ENCODE peak calls at places on chromosomes 4 and X, in six cellular contexts. D is pancreas, Y is endodermal cell, Z is heart right ventricle, F is body of pancreas, H is lower lobe of right lung. L is an unnamed sample.

GRCh38 chr4:185902654-185903053 is 90.7 kb upstream of the SORBS2 start:
- DNase-seq in Z (no peak), F (no peak), H (no peak), D (no peak), Y (no peak), L (no peak)

GRCh38 chr4:173879286-173879908 is 349.4 kb upstream of the HAND2 start:
- DNase-seq in D (no peak), H (no peak), F (no peak), Z (no peak), Y (no peak), L (no peak)

GRCh38 chr4:77052352-77052751 is 23.4 kb downstream of the CCNI start:
- DNase-seq in D (peak), F (peak), Z (peak), H (no peak), Y (peak), L (no peak)

GRCh38 chr4:9936128-9936644 is 85.1 kb downstream of the SLC2A9 start:
- DNase-seq in Y (no peak), D (no peak), Z (no peak), F (no peak), H (no peak), L (no peak)

GRCh38 chr4:24476209-24476781 is 108.1 kb downstream of the DHX15 start:
- DNase-seq in Y (no peak), Z (no peak), D (no peak), H (no peak), F (no peak), L (no peak)

GRCh38 chrX:153776611-153777045 is 4.2 kb upstream of the SRPK3 start:
- DNase-seq in D (no peak), Z (no peak), H (no peak), Y (no peak), F (no peak), L (no peak)

GRCh38 chrX:39911278-39911897 is 186.4 kb downstream of the BCOR start:
- DNase-seq in F (no peak), H (no peak), D (no peak), Z (no peak), Y (no peak), L (no peak)

GRCh38 chr4:152072001-152072485 is 311.2 kb upstream of the GATB start:
- DNase-seq in F (no peak), Y (no peak), H (no peak), Z (peak), D (no peak), L (no peak)

GRCh38 chrX:101595739-101596419 is 21.9 kb downstream of the ARMCX6 start:
- DNase-seq in F (peak), Y (peak), D (no peak), H (no peak), Z (peak), L (no peak)

GRCh38 chr4:78481180-78481579 is 70.4 kb upstream of the ANXA3 start:
- DNase-seq in F (no peak), H (no peak), Y (no peak), Z (no peak), D (no peak), L (no peak)

GRCh38 chr4:165692082-165692481 is 181.0 kb upstream of the TLL1 start:
- DNase-seq in Z (no peak), D (no peak), Y (no peak), F (no peak), H (no peak), L (no peak)

GRCh38 chr4:104860227-104861123 is 286.2 kb upstream of the TET2 start:
- DNase-seq in D (no peak), H (no peak), F (peak), Y (peak), Z (peak), L (no peak)

GRCh38 chr4:83197555-83198235 is 83.2 kb upstream of the PLAC8 start:
- DNase-seq in Y (peak), F (no peak), Z (no peak), D (no peak), H (peak), L (no peak)

GRCh38 chr4:127250577-127250976 is 382.2 kb upstream of the INTU start:
- DNase-seq in Y (no peak), F (no peak), H (no peak), D (no peak), Z (no peak), L (no peak)

GRCh38 chr4:38281416-38282071 is 321.3 kb downstream of the PTTG2 start:
- DNase-seq in H (no peak), Z (no peak), Y (no peak), D (no peak), F (no peak), L (no peak)

GRCh38 chr4:81466841-81467671 is 4.7 kb downstream of the RASGEF1B start:
- DNase-seq in F (peak), Y (peak), D (no peak), Z (peak), H (no peak), L (no peak)

GRCh38 chrX:24574743-24575142 is 72.4 kb downstream of the PCYT1B start:
- DNase-seq in F (no peak), Y (no peak), D (no peak), H (no peak), Z (no peak), L (no peak)

GRCh38 chr4:148312996-148313490 is 129.2 kb downstream of the NR3C2 start:
- DNase-seq in H (no peak), F (no peak), Y (no peak), Z (no peak), D (no peak), L (no peak)

DNA sequence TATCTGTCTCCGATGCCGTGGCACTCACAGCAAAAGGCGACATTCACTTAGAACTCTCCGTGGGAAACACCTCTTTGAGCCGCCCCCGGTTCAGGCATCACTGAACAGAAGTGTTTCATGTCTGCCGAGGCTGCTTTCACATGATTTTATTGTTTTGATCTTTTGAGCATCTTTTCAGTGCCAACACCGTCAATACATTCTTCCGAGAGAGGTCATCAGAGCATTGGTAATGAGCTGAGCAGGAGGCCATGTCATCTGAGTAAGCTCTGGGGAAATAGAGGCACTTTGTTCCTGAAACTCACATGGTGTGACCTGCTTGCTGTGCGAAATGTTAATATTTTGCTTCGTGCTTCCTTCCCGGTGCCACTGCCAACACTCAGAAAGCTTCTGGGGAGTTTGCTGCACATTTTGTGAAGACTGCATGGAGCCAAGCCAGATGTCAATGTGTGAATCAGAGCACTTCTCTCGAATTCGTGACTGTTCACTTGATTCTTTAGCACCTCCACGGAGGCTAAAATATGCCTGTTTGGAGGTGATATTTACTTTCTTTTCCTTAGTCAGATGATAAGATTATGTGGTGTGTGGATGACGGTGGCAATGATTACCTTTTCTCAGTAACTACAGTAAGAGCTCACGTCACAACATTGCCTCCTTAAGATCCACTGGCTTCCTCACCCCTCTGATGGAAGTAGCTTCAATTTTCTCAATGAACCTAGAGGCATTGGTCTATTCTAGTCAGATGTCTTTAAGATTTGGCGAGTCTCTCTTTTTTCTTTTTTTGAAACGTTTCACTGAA is 222.3 kb upstream of the HS3ST1 start:
- DNase-seq in H (no peak), Z (no peak), D (no peak), Y (no peak), F (no peak), L (no peak)
- H3K4me3 ChIP-seq in H (no peak), Z (no peak), D (no peak), Y (no peak), F (no peak), L (no peak)

DNA sequence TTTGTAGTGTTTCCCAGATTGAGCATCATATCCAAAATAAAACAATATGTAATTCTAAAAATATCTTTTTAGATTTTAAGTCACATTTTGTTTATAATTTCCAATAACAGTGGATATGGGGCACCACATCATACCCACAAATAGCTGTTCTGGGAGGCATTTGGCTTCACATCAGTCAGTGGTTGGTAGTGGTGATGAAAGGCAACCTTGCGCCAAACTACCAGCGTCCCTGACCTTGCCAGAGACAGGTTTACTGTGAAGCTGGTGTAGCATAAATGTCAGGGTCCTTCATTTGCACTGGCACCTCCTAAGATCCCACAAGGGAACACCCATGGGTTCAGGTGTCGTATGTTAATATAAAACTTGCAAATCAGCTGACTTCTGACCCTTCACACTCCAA is 222.2 kb downstream of the DCTD start:
- DNase-seq in F (no peak), Y (no peak), Z (peak), H (no peak), D (no peak), L (no peak)
- H3K27ac ChIP-seq in F (no peak), Y (no peak), Z (no peak), H (no peak), D (no peak), L (no peak)

GRCh38 chrX:129525162-129525561 is 1.9 kb upstream of the SMARCA1 start:
- DNase-seq in F (no peak), H (no peak), Y (no peak), Z (no peak), D (no peak), L (no peak)

GRCh38 chrX:129522184-129523059 is 868 bp downstream of the SMARCA1 start:
- DNase-seq in Z (peak), D (peak), F (peak), H (peak), Y (peak), L (peak)

GRCh38 chrX:129520151-129520550 is 3.1 kb downstream of the SMARCA1 start:
- DNase-seq in Y (no peak), F (no peak), H (no peak), Z (no peak), D (no peak), L (no peak)

GRCh38 chrX:129523076-129524055 is at the start of gene SMARCA1:
- DNase-seq in Y (peak), D (peak), F (peak), Z (peak), H (peak), L (peak)

GRCh38 chrX:129524250-129524850 is 1.1 kb upstream of the SMARCA1 start:
- DNase-seq in D (no peak), Y (no peak), Z (no peak), H (no peak), F (no peak), L (no peak)
- H3K4me3 ChIP-seq in D (no peak), Y (peak), Z (no peak), H (no peak), F (no peak), L (no peak)

GRCh38 chr4:153221783-153222161 is 17.5 kb downstream of the TRIM2 start:
- DNase-seq in F (no peak), D (no peak), H (no peak), Y (no peak), Z (no peak), L (no peak)
- H3K27ac ChIP-seq in F (no peak), D (no peak), H (peak), Y (peak), Z (peak), L (peak)

DNA sequence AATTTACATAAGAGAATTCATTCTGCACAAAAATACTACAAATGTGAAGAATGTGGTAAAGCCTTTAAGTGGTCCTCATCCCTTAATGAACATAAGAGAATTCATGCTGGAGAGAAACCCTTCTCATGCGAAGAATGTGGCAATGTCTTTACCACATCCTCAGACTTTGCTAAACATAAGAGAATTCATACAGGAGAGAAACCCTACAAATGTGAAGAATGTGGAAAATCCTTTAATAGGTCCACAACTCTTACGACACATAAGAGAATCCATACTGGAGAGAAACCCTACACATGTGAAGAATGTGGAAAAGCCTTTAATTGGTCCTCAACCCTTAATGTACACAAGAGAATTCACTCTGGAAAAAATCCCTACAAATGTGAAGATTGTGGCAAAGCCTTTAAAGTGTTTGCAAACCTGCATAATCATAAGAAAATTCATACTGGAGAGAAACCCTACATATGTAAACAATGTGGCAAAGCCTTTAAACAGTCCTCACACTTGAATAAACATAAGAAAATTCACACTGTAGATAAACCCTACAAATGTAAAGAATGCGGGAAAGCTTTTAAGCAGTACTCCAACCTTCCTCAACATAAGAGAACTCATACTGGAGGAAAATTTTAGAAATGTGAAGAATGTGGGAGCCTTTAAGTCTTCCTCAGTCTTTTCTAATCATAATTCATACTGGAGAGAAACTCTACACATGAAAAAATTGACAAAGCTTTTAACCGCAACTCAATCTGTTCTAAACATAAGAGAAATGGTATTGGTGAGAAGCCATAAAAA is 37.4 kb downstream of the ZNF718 start:
- DNase-seq in D (no peak), Y (no peak), F (no peak), Z (no peak), H (no peak), L (no peak)
- H3K4me3 ChIP-seq in D (no peak), Y (peak), F (no peak), Z (no peak), H (no peak), L (no peak)

GRCh38 chr4:85867281-85867680 is 392.3 kb downstream of the ARHGAP24 start:
- DNase-seq in H (no peak), Y (no peak), D (no peak), F (no peak), Z (no peak), L (no peak)
- H3K27ac ChIP-seq in H (no peak), Y (no peak), D (no peak), F (no peak), Z (no peak), L (no peak)

DNA sequence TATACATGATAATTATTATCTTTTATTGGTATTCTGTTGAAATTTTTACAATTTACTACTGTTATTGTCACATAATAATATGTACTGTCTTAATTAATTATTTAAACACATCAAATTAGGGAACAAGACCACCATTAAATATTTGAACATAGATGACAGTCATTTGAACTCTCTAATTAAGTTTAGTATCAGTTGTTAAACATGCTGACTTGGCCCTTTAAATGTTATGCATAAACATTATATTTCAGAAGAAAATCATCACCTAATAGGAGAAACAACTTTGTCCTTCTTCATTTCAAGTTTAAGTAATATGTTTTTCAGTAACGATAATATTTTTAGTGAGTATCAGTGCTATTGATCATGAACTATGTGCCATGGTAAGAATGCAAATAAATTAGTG is 623.5 kb upstream of the GNPDA2 start:
- DNase-seq in F (no peak), Z (no peak), D (no peak), H (no peak), Y (no peak), L (no peak)
- H3K4me3 ChIP-seq in F (no peak), Z (no peak), D (no peak), H (no peak), Y (no peak), L (no peak)

DNA sequence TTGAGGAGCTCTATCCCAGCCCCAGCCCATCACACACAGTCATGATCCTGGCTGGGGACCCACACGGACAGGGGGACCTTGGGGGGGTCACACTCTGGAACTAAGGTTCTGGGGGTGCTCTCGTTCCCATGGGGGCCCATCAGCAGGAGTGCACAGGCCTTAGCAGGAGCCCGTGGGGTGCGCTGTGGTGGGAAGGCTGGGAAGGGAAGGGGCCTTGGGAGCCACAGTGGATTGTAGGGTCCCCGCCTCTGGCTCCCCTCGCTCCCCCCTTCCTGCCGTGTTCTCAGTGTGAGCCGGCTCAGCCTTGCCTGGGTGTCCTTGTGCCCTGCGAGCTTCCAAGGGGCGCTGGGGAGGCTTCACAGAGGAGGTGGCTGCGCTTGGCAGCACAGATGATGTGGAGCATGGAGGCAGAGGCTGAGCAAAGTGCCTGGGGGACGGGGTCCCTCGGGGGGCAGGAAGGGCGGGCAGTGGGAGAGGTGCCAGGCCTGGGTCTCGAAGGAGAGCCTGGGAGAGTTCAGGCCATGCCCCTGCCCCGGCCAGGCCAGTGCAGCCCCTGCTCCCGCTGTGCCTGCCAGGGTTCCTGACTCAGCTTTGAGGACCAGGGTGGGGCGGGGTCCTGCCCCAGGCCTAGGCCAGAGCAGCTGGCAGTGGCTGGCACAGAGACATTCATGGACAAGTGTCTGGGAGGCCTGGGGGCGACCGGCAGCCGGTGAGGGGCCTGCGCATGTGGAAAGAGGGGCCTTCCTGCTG is 5.5 kb upstream of the HGFAC start:
- DNase-seq in Z (no peak), F (no peak), Y (no peak), D (no peak), H (no peak), L (no peak)
- H3K27ac ChIP-seq in Z (no peak), F (no peak), Y (no peak), D (no peak), H (peak), L (no peak)

GRCh38 chr4:182301736-182302135 is 58.5 kb downstream of the TENM3 start:
- DNase-seq in Z (no peak), D (no peak), F (no peak), Y (no peak), H (no peak), L (no peak)

GRCh38 chr4:182293836-182294235 is 50.6 kb downstream of the TENM3 start:
- DNase-seq in Y (peak), F (no peak), D (no peak), H (no peak), Z (no peak), L (no peak)

GRCh38 chr4:182292657-182293056 is 49.5 kb downstream of the TENM3 start:
- DNase-seq in D (no peak), Y (no peak), F (no peak), Z (no peak), H (no peak), L (no peak)

GRCh38 chr4:182294436-182294835 is 51.2 kb downstream of the TENM3 start:
- DNase-seq in D (no peak), Z (no peak), F (no peak), Y (no peak), H (no peak), L (no peak)

DNA sequence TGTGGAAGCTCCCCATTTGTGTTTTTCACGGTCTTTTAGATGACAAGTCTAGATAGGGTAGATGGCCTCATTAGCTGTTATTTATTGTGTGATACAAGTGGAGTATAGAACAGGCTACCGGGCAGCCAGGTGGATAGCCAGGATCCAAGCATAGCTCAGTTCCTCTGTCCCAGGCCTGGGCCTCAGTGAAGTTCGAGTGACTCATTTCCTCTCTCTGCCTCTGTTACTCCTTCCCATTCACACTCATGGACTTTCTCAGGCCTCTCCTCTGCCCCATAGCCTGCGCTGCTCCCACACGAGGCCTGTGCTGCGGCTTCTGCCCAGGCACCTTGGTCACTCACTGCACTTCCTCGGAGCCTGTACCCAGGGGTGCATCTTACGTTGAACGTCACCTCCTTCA is 54.5 kb downstream of the TENM3 start:
- DNase-seq in H (no peak), F (no peak), Y (no peak), Z (no peak), D (no peak), L (no peak)
- H3K4me3 ChIP-seq in H (no peak), F (no peak), Y (no peak), Z (no peak), D (no peak), L (no peak)

L was measured in upper lobe of right lung.